ENCODE peak calls at places on chromosomes 2 and 18, in six cellular contexts. L is mesenchymal stem cell, X is IMR-90, O is mesendoderm, J is trophoblast cell, K is H1. Y is an unnamed sample.

GRCh38 chr2:218444692-218445357 is 25.9 kb downstream of the VIL1 start:
- DNase-seq in L (no peak), K (no peak), X (no peak), J (peak; percentile 92), O (no peak), Y (no peak)

GRCh38 chr2:88642278-88642677 is 15.0 kb upstream of the EIF2AK3 start:
- DNase-seq in K (no peak), J (no peak), X (peak; percentile 27), O (no peak), L (no peak), Y (no peak)

GRCh38 chr2:72220170-72220569 is 72.5 kb upstream of the CYP26B1 start:
- DNase-seq in J (peak; percentile 33), L (no peak), X (no peak), O (peak; percentile 97), K (peak; percentile 67), Y (peak; percentile 5)

GRCh38 chr2:118013221-118013723 is 598 bp downstream of the CCDC93 start:
- DNase-seq in O (peak; percentile 40), X (no peak), L (peak; percentile 28), J (peak; percentile 75), K (peak; percentile 71), Y (peak; percentile 17)

GRCh38 chr2:94874277-94874997 is 3.2 kb downstream of the TEKT4 start:
- DNase-seq in J (peak; percentile 46), O (peak; percentile 73), K (peak; percentile 98), X (peak; percentile 6), L (no peak), Y (peak; percentile 65)

GRCh38 chr2:197251576-197251975 is 59.0 kb downstream of the ANKRD44 start:
- DNase-seq in L (no peak), J (no peak), X (peak; percentile 10), O (no peak), K (no peak), Y (no peak)

GRCh38 chr2:52749764-52750163 is 1017.8 kb upstream of the CHAC2 start:
- DNase-seq in J (no peak), O (no peak), L (no peak), X (no peak), K (no peak), Y (no peak)

GRCh38 chr2:234836251-234836650 is 115.6 kb upstream of the SH3BP4 start:
- DNase-seq in K (no peak), X (no peak), L (peak; percentile 45), J (peak; percentile 32), O (no peak), Y (no peak)

GRCh38 chr2:177617849-177618248 is 225.3 kb downstream of the AGPS start:
- DNase-seq in X (no peak), O (no peak), L (no peak), K (no peak), J (no peak), Y (no peak)

GRCh38 chr2:177881921-177882320 is 190.7 kb downstream of the PDE11A start:
- DNase-seq in K (no peak), X (no peak), O (no peak), L (no peak), J (no peak), Y (no peak)

GRCh38 chr2:62343206-62343605 is 147.3 kb downstream of the B3GNT2 start:
- DNase-seq in K (no peak), J (no peak), L (no peak), O (no peak), X (no peak), Y (no peak)

GRCh38 chr2:12081481-12082210 is 335.2 kb downstream of the LPIN1 start:
- DNase-seq in X (no peak), L (no peak), O (no peak), K (no peak), J (peak; percentile 17), Y (no peak)

GRCh38 chr2:57877811-57878572 is 168.6 kb upstream of the VRK2 start:
- DNase-seq in J (no peak), O (no peak), L (no peak), X (no peak), K (no peak), Y (no peak)

GRCh38 chr2:40428434-40428833 is 23.5 kb downstream of the SLC8A1 start:
- DNase-seq in O (no peak), X (peak; percentile 12), L (no peak), K (no peak), J (no peak), Y (no peak)

GRCh38 chr2:95333888-95334338 is 36.8 kb downstream of the KCNIP3 start:
- DNase-seq in O (no peak), L (no peak), K (no peak), J (no peak), X (peak; percentile 97), Y (no peak)

GRCh38 chr2:43412121-43412753 is 183.6 kb downstream of the THADA start:
- DNase-seq in O (no peak), K (no peak), L (no peak), J (no peak), X (peak; percentile 40), Y (no peak)

GRCh38 chr2:241948901-241949735 is 79.6 kb downstream of the RTP5 start:
- DNase-seq in K (no peak), O (no peak), L (no peak), X (no peak), J (no peak), Y (no peak)

GRCh38 chr2:65997941-65998340 is 437.0 kb upstream of the MEIS1 start:
- DNase-seq in J (no peak), X (no peak), L (no peak), K (no peak), O (no peak), Y (no peak)

GRCh38 chr2:230865324-230865765 is 603 bp downstream of the ITM2C start:
- DNase-seq in K (peak; percentile 63), J (no peak), O (peak; percentile 89), X (no peak), L (peak; percentile 36), Y (no peak)

GRCh38 chr18:56086786-56087185 is 498.8 kb upstream of the TCF4 start:
- DNase-seq in J (no peak), O (no peak), L (no peak), K (no peak), X (no peak), Y (no peak)

GRCh38 chr2:10122500-10123280 is at the start of gene RRM2:
- DNase-seq in X (peak; percentile 87), J (peak; percentile 90), L (peak; percentile 95), O (peak; percentile 98), K (peak; percentile 96), Y (peak; percentile 89)
- H3K4ac ChIP-seq in X (peak within 1 kb of the TSS; percentile 77), J (peak within 1 kb of the TSS; percentile 67), L (no peak within 1 kb of the TSS), O (peak within 1 kb of the TSS; percentile 46), K (peak within 1 kb of the TSS; percentile 71), Y (no peak within 1 kb of the TSS)

GRCh38 chr2:133673570-133673969 is 105.3 kb upstream of the NCKAP5 start:
- DNase-seq in L (no peak), O (no peak), K (no peak), X (no peak), J (no peak), Y (no peak)

GRCh38 chr2:133674066-133674432 is 105.8 kb upstream of the NCKAP5 start:
- DNase-seq in X (no peak), O (no peak), L (no peak), K (no peak), J (no peak), Y (no peak)

GRCh38 chr2:133676392-133677130 is 108.3 kb upstream of the NCKAP5 start:
- DNase-seq in K (no peak), J (peak; percentile 2), X (peak; percentile 80), L (peak; percentile 34), O (peak; percentile 56), Y (no peak)

GRCh38 chr2:133680399-133681044 is 112.3 kb upstream of the NCKAP5 start:
- DNase-seq in J (no peak), X (no peak), K (no peak), L (no peak), O (no peak), Y (no peak)

DNA sequence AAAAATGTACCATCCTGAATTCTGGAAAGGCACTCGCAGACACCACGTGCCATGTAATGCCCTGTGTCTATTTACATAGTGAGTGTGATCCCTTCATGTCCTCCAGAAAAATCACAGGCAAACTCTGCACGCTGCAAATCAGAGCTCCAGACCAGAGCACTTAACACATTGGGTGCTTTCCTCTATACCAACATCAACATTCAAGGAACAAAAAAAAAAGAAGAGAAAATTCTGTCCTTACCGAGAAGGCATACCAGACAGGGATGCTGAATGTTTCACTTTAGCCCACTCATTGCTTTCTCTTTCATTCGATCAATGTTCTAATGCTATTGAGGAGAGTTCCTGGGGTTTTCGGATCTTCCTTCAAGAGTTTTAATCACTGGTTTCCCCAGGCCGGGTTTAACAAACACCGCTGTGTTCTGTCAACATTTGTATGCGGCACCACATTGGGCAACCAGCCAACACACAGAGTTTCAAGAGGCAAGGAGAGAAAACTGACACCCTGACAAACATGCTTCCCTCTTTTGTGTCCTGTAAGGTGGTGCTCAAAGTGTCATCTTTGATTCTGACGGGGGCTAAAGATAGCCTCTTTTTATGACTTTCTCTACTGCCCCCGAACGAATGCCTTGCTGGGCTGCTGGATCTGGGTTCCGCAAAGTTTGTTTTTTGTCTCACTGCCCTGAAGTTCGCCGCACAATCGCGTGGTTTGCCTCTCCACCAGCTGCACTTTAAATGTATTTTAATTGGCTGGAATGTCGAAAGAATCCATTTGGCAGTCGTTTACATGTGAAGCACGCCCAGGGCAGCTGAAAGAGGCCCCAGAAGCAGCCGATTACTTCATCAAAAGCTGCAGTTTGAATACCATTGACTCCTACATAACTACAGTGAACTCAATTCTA is 106.4 kb upstream of the NCKAP5 start:
- DNase-seq in O (peak; percentile 74), L (peak; percentile 76), X (peak; percentile 90), J (peak; percentile 67), K (peak; percentile 46), Y (peak; percentile 21)
- H3K4me3 ChIP-seq in O (no peak overlapping the region), L (peak overlapping the region; percentile 73), X (peak overlapping the region; percentile 41), J (no peak overlapping the region), K (peak overlapping the region; percentile 12), Y (peak overlapping the region; percentile 64)

DNA sequence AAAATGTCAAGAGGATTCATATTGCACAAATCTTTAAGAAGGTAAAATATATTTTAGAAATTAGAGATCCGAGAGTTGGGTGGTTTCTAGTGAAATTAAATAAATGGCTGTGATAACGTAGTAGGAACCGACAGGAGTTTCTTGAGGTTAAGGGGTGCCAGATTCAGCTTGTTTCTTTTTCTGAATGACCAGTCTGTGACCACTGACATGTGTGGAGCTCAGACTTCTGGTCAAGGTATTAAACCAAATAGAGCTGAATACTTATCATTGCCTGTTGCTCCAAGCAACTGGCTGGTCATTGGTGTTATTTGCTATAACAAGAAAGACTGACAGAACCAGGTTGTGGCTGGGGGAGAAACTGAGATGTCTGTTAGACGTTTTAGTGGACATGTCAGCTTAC is 408.2 kb upstream of the HS6ST1 start:
- DNase-seq in J (no peak), X (no peak), K (no peak), O (no peak), L (no peak), Y (no peak)
- H3K4me2 ChIP-seq in J (no peak overlapping the region), X (no peak overlapping the region), K (no peak overlapping the region), O (no peak overlapping the region), L (no peak overlapping the region), Y (no peak overlapping the region)

GRCh38 chr2:70140978-70141753 is 49.7 kb downstream of the C2orf42 start:
- DNase-seq in O (peak; percentile 99), J (peak; percentile 100), L (peak; percentile 73), K (peak; percentile 78), X (peak; percentile 53), Y (no peak)

GRCh38 chr2:70141754-70142589 is 48.8 kb downstream of the C2orf42 start:
- DNase-seq in K (peak; percentile 81), L (peak; percentile 70), X (peak; percentile 38), O (peak; percentile 79), J (peak; percentile 73), Y (peak; percentile 61)

GRCh38 chr2:70143314-70144150 is 47.3 kb downstream of the C2orf42 start:
- DNase-seq in O (peak; percentile 53), L (peak; percentile 54), X (peak; percentile 52), K (no peak), J (peak; percentile 44), Y (no peak)

GRCh38 chr2:70144443-70145167 is 46.2 kb downstream of the C2orf42 start:
- DNase-seq in O (no peak), K (no peak), L (no peak), X (no peak), J (no peak), Y (no peak)

GRCh38 chr2:70142590-70143313 is 48.1 kb downstream of the C2orf42 start:
- DNase-seq in J (peak; percentile 100), K (peak; percentile 99), X (peak; percentile 99), L (peak; percentile 98), O (peak; percentile 99), Y (peak; percentile 100)
- H3K4ac ChIP-seq in J (peak overlapping the region; percentile 38), K (peak overlapping the region; percentile 41), X (peak overlapping the region; percentile 85), L (peak overlapping the region; percentile 69), O (no peak overlapping the region), Y (no peak overlapping the region)